ENCODE peak calls at places on chromosomes 12 and 14, in eight cellular contexts. One of them, this sample, is unnamed.

GRCh38 chr12:57319678-57320469 is 68.9 kb upstream of the STAC3 start:
- DNase-seq in pancreas: no peak
- DNase-seq in H9: no peak
- DNase-seq in HT1080: no peak
- DNase-seq in activated T-helper 1 cell treated with Interleukin-2 at 50 U/mL for 16 hours: no peak
- DNase-seq in stimulated activated CD4-positive, alpha-beta T cell treated with anti-CD3 and anti-CD28 coated beads, Interleukin-2, amount 100 ng/mL, for 48 hours: no peak
- DNase-seq in ureter: no peak
- DNase-seq in germinal center: no peak
- DNase-seq in this sample: no peak

GRCh38 chr12:33427071-33427470 is 12.5 kb downstream of the SYT10 start:
- DNase-seq in stimulated activated CD4-positive, alpha-beta T cell treated with anti-CD3 and anti-CD28 coated beads, Interleukin-2, amount 100 ng/mL, for 48 hours: no peak
- DNase-seq in activated T-helper 1 cell treated with Interleukin-2 at 50 U/mL for 16 hours: no peak
- DNase-seq in HT1080: peak
- DNase-seq in pancreas: no peak
- DNase-seq in germinal center: no peak
- DNase-seq in ureter: no peak
- DNase-seq in H9: peak
- DNase-seq in this sample: no peak

GRCh38 chr14:32708134-32708533 is 230.5 kb upstream of the NPAS3 start:
- DNase-seq in ureter: no peak
- DNase-seq in pancreas: no peak
- DNase-seq in activated T-helper 1 cell treated with Interleukin-2 at 50 U/mL for 16 hours: no peak
- DNase-seq in germinal center: no peak
- DNase-seq in stimulated activated CD4-positive, alpha-beta T cell treated with anti-CD3 and anti-CD28 coated beads, Interleukin-2, amount 100 ng/mL, for 48 hours: no peak
- DNase-seq in H9: no peak
- DNase-seq in HT1080: no peak
- DNase-seq in this sample: no peak

GRCh38 chr14:104735830-104736642 is 12.0 kb downstream of the ADSS1 start:
- DNase-seq in stimulated activated CD4-positive, alpha-beta T cell treated with anti-CD3 and anti-CD28 coated beads, Interleukin-2, amount 100 ng/mL, for 48 hours: no peak
- DNase-seq in HT1080: no peak
- DNase-seq in activated T-helper 1 cell treated with Interleukin-2 at 50 U/mL for 16 hours: no peak
- DNase-seq in pancreas: no peak
- DNase-seq in H9: no peak
- DNase-seq in ureter: peak
- DNase-seq in germinal center: no peak
- DNase-seq in this sample: no peak

GRCh38 chr14:75446447-75446846 is 18.6 kb downstream of the JDP2 start:
- DNase-seq in activated T-helper 1 cell treated with Interleukin-2 at 50 U/mL for 16 hours: no peak
- DNase-seq in germinal center: no peak
- DNase-seq in ureter: no peak
- DNase-seq in stimulated activated CD4-positive, alpha-beta T cell treated with anti-CD3 and anti-CD28 coated beads, Interleukin-2, amount 100 ng/mL, for 48 hours: no peak
- DNase-seq in pancreas: no peak
- DNase-seq in HT1080: no peak
- DNase-seq in H9: no peak
- DNase-seq in this sample: no peak

GRCh38 chr12:104137902-104138746 is at the start of gene NFYB:
- DNase-seq in stimulated activated CD4-positive, alpha-beta T cell treated with anti-CD3 and anti-CD28 coated beads, Interleukin-2, amount 100 ng/mL, for 48 hours: peak
- DNase-seq in H9: peak
- DNase-seq in germinal center: peak
- DNase-seq in pancreas: peak
- DNase-seq in ureter: peak
- DNase-seq in activated T-helper 1 cell treated with Interleukin-2 at 50 U/mL for 16 hours: peak
- DNase-seq in HT1080: peak
- DNase-seq in this sample: peak

GRCh38 chr12:2551514-2551913 is 243.3 kb upstream of the FKBP4 start:
- DNase-seq in stimulated activated CD4-positive, alpha-beta T cell treated with anti-CD3 and anti-CD28 coated beads, Interleukin-2, amount 100 ng/mL, for 48 hours: no peak
- DNase-seq in ureter: no peak
- DNase-seq in germinal center: no peak
- DNase-seq in H9: no peak
- DNase-seq in HT1080: no peak
- DNase-seq in activated T-helper 1 cell treated with Interleukin-2 at 50 U/mL for 16 hours: no peak
- DNase-seq in pancreas: no peak
- DNase-seq in this sample: no peak

GRCh38 chr14:81336009-81336408 is 64.1 kb downstream of the STON2 start:
- DNase-seq in germinal center: no peak
- DNase-seq in ureter: no peak
- DNase-seq in activated T-helper 1 cell treated with Interleukin-2 at 50 U/mL for 16 hours: no peak
- DNase-seq in H9: no peak
- DNase-seq in stimulated activated CD4-positive, alpha-beta T cell treated with anti-CD3 and anti-CD28 coated beads, Interleukin-2, amount 100 ng/mL, for 48 hours: no peak
- DNase-seq in HT1080: no peak
- DNase-seq in pancreas: no peak
- DNase-seq in this sample: no peak

GRCh38 chr12:91562476-91562875 is 379.9 kb upstream of the DCN start:
- DNase-seq in germinal center: no peak
- DNase-seq in H9: no peak
- DNase-seq in pancreas: no peak
- DNase-seq in activated T-helper 1 cell treated with Interleukin-2 at 50 U/mL for 16 hours: no peak
- DNase-seq in stimulated activated CD4-positive, alpha-beta T cell treated with anti-CD3 and anti-CD28 coated beads, Interleukin-2, amount 100 ng/mL, for 48 hours: no peak
- DNase-seq in ureter: no peak
- DNase-seq in HT1080: no peak
- DNase-seq in this sample: no peak

This sample was measured in Caco-2.